ENCODE peak calls at places on chromosomes 13 and 19, in eight cellular contexts. Q is body of pancreas; O is CD8-positive, alpha-beta memory T cell; H is transverse colon; U is ascending aorta; L is sigmoid colon; K is H1; C is heart right ventricle. N is an unnamed sample.

GRCh38 chr19:3977242-3978143 is 6.6 kb upstream of the DAPK3 start:
- DNase-seq in L (peak; percentile 67), O (no peak), C (no peak), Q (peak; percentile 22), U (no peak), H (no peak), K (peak; percentile 54), N (no peak)

GRCh38 chr13:79830945-79831344 is 350.0 kb downstream of the NDFIP2 start:
- DNase-seq in Q (no peak), H (no peak), K (no peak), C (no peak), U (no peak), L (no peak), O (no peak), N (no peak)

GRCh38 chr13:93201992-93202558 is 24.5 kb upstream of the GPC6 start:
- DNase-seq in K (no peak), H (no peak), U (no peak), L (no peak), C (no peak), O (no peak), Q (no peak), N (no peak)

GRCh38 chr13:82477436-82477835 is 1404.8 kb downstream of the SLITRK1 start:
- DNase-seq in Q (no peak), O (no peak), L (no peak), U (no peak), H (no peak), C (no peak), K (no peak), N (no peak)

GRCh38 chr13:113928701-113929627 is 44.9 kb downstream of the C13orf46 start:
- DNase-seq in U (peak; percentile 80), C (peak; percentile 82), K (no peak), H (peak; percentile 46), Q (peak; percentile 71), O (no peak), L (peak; percentile 91), N (no peak)

GRCh38 chr19:31171936-31172335 is 177.3 kb downstream of the TSHZ3 start:
- DNase-seq in C (no peak), K (no peak), O (no peak), Q (no peak), U (no peak), H (no peak), L (no peak), N (no peak)

GRCh38 chr13:75996582-75996981 is 360.5 kb downstream of the LMO7 start:
- DNase-seq in K (no peak), U (no peak), H (no peak), L (no peak), O (no peak), C (no peak), Q (no peak), N (no peak)

GRCh38 chr13:93875527-93875926 is 604.0 kb downstream of the DCT start:
- DNase-seq in Q (no peak), C (no peak), K (no peak), H (no peak), O (no peak), L (no peak), U (no peak), N (no peak)

GRCh38 chr13:106100261-106100919 is 435.1 kb downstream of the EFNB2 start:
- DNase-seq in H (peak; percentile 85), C (no peak), Q (no peak), U (no peak), O (no peak), K (peak; percentile 72), L (no peak), N (no peak)

GRCh38 chr13:25630327-25630726 is 258.6 kb downstream of the ATP8A2 start:
- DNase-seq in Q (no peak), C (no peak), K (no peak), O (no peak), L (no peak), H (no peak), U (no peak), N (no peak)

GRCh38 chr13:60431108-60431700 is 34.2 kb downstream of the TDRD3 start:
- DNase-seq in O (no peak), Q (no peak), K (no peak), C (no peak), H (no peak), U (no peak), L (no peak), N (no peak)

GRCh38 chr19:35848919-35849505 is 3.3 kb downstream of the NPHS1 start:
- DNase-seq in L (no peak), C (no peak), O (no peak), U (no peak), Q (no peak), H (no peak), K (no peak), N (no peak)

GRCh38 chr19:11530432-11530831 is 1.5 kb upstream of the ECSIT start:
- DNase-seq in O (peak; percentile 49), L (peak; percentile 91), C (peak; percentile 74), Q (peak; percentile 78), K (peak; percentile 83), U (no peak), H (peak; percentile 80), N (peak; percentile 81)

GRCh38 chr19:3442487-3443071 is 37.7 kb downstream of the SMIM24 start:
- DNase-seq in C (no peak), Q (no peak), K (no peak), H (no peak), U (no peak), O (no peak), L (no peak), N (no peak)

GRCh38 chr13:19818223-19818842 is 35.6 kb upstream of the PSPC1 start:
- DNase-seq in Q (peak; percentile 47), O (no peak), U (no peak), K (peak; percentile 97), L (no peak), C (peak; percentile 32), H (peak; percentile 19), N (peak; percentile 74)

GRCh38 chr13:46541210-46541609 is 11.8 kb upstream of the LRCH1 start:
- DNase-seq in Q (no peak), L (no peak), H (no peak), C (no peak), U (no peak), K (no peak), O (no peak), N (no peak)

GRCh38 chr19:12731337-12731736 is 3.1 kb downstream of the TRIR start:
- DNase-seq in Q (no peak), U (no peak), H (no peak), K (no peak), L (no peak), O (no peak), C (no peak), N (no peak)

GRCh38 chr13:30731658-30732390 is 3.5 kb upstream of the ALOX5AP start:
- DNase-seq in L (no peak), O (no peak), K (no peak), H (no peak), C (no peak), Q (no peak), U (no peak), N (no peak)

GRCh38 chr13:30735025-30735967 is at the start of gene ALOX5AP:
- DNase-seq in L (no peak), C (no peak), U (no peak), O (no peak), Q (no peak), K (no peak), H (peak; percentile 44), N (no peak)

GRCh38 chr13:30736921-30737320 is 1.6 kb downstream of the ALOX5AP start:
- DNase-seq in O (no peak), L (no peak), Q (no peak), C (no peak), U (no peak), H (no peak), K (no peak), N (no peak)

GRCh38 chr13:30736461-30736860 is 1.1 kb downstream of the ALOX5AP start:
- DNase-seq in L (no peak), U (no peak), C (no peak), Q (no peak), K (no peak), H (no peak), O (no peak), N (no peak)

DNA sequence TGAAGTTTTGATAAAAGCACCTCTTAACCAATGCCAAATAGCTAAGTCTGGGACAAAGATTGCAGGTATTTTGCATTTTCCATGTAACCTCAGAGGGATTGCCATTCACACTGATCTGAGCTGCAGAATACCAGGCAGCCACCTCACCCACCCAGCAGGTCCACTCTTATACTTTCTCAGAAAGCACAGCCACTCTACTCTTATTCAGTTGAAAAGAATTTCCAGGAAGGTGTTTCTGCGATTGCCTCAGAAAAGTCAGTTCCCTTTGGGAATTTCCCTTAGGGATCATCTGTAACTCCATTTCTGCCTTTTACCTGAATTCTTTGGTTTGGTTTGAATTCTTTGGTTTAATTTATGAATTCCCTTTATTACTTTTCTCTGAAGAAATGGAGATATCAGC is 909 bp upstream of the ALOX5AP start:
- DNase-seq in C (no peak), U (no peak), O (no peak), Q (no peak), K (no peak), L (no peak), H (no peak), N (no peak)
- H3K27ac ChIP-seq in C (no peak overlapping the region), U (no peak overlapping the region), O (no peak overlapping the region), Q (no peak overlapping the region), K (no peak overlapping the region), L (no peak overlapping the region), H (no peak overlapping the region), N (no peak overlapping the region)

GRCh38 chr19:19335408-19336158 is 15.0 kb downstream of the MAU2 start:
- DNase-seq in U (no peak), L (no peak), O (no peak), Q (no peak), C (no peak), H (no peak), K (no peak), N (no peak)

GRCh38 chr19:19336597-19336996 is 16.0 kb downstream of the MAU2 start:
- DNase-seq in K (no peak), H (no peak), U (no peak), L (no peak), O (no peak), C (no peak), Q (no peak), N (no peak)

GRCh38 chr19:19337120-19337519 is 16.5 kb downstream of the MAU2 start:
- DNase-seq in O (no peak), H (no peak), L (no peak), U (no peak), C (no peak), K (no peak), Q (no peak), N (no peak)

GRCh38 chr19:19341026-19341425 is 20.4 kb downstream of the MAU2 start:
- DNase-seq in U (no peak), Q (no peak), C (no peak), K (no peak), H (no peak), L (no peak), O (no peak), N (no peak)

GRCh38 chr19:19338082-19338481 is 17.5 kb downstream of the MAU2 start:
- DNase-seq in U (no peak), O (no peak), C (no peak), L (no peak), K (no peak), H (no peak), Q (no peak), N (no peak)
- H3K36me3 ChIP-seq in U (peaks cover 64% of the 10 kb centered on the region), O (peaks cover 37% of the 10 kb centered on the region), C (peaks cover 97% of the 10 kb centered on the region), L (peaks cover 63% of the 10 kb centered on the region), K (peaks cover 13% of the 10 kb centered on the region), H (no peaks in the 10 kb centered on the region), Q (peaks cover 28% of the 10 kb centered on the region), N (peaks cover 15% of the 10 kb centered on the region)

GRCh38 chr19:53824134-53824611 is at the start of gene NLRP12:
- DNase-seq in C (no peak), Q (no peak), U (no peak), O (no peak), K (no peak), H (no peak), L (no peak), N (peak; percentile 31)
- H3K4me3 ChIP-seq in C (no peak within 1 kb of the TSS), Q (no peak within 1 kb of the TSS), U (peak within 1 kb of the TSS; percentile 12), O (no peak within 1 kb of the TSS), K (no peak within 1 kb of the TSS), H (no peak within 1 kb of the TSS), L (no peak within 1 kb of the TSS), N (no peak within 1 kb of the TSS)

GRCh38 chr19:7652061-7652641 is 15.2 kb downstream of the STXBP2 start:
- DNase-seq in U (no peak), H (peak; percentile 89), C (peak; percentile 85), K (peak; percentile 99), Q (peak; percentile 92), O (peak; percentile 89), L (peak; percentile 90), N (peak; percentile 91)
- H3K27ac ChIP-seq in U (no peak overlapping the region), H (peak overlapping the region; percentile 38), C (peak overlapping the region; percentile 35), K (no peak overlapping the region), Q (peak overlapping the region; percentile 77), O (peak overlapping the region; percentile 39), L (peak overlapping the region; percentile 35), N (no peak overlapping the region)